ENCODE peak calls at places on chromosomes 12 and 14, in ten cellular contexts. S is ovary, I is gastrocnemius medialis, D is left ventricle myocardium inferior, W is endodermal cell, N is aorta, U is OCI-LY7, O is adrenal gland, V is cardiac muscle cell, B is osteoblast. Q is an unnamed sample.

GRCh38 chr12:32595251-32595650 is 83.8 kb upstream of the DNM1L start:
- DNase-seq in S (no peak), I (no peak), N (no peak), U (no peak), V (peak; percentile 20), D (no peak), O (no peak), B (peak; percentile 1), W (no peak), Q (no peak)

GRCh38 chr12:25420116-25420515 is 133.0 kb downstream of the LMNTD1 start:
- DNase-seq in I (no peak), O (no peak), B (no peak), V (no peak), D (no peak), U (no peak), S (no peak), W (no peak), N (no peak), Q (no peak)

GRCh38 chr12:67772276-67773169 is 124.0 kb downstream of the DYRK2 start:
- DNase-seq in I (no peak), V (peak; percentile 71), U (no peak), D (no peak), N (no peak), W (peak; percentile 96), S (no peak), O (no peak), B (peak; percentile 59), Q (no peak)

GRCh38 chr12:102182635-102183034 is 15.0 kb downstream of the PMCH start:
- DNase-seq in O (no peak), N (no peak), W (no peak), S (no peak), I (no peak), B (no peak), D (no peak), V (no peak), U (no peak), Q (no peak)

GRCh38 chr14:65229431-65230286 is 127.3 kb upstream of the MAX start:
- DNase-seq in I (no peak), N (peak; percentile 54), O (peak; percentile 33), V (peak; percentile 59), U (peak; percentile 30), B (peak; percentile 76), D (peak; percentile 27), S (peak; percentile 53), W (peak; percentile 81), Q (no peak)

GRCh38 chr14:99320105-99320572 is 48.1 kb upstream of the BCL11B start:
- DNase-seq in S (no peak), W (peak; percentile 94), V (peak; percentile 38), D (peak; percentile 21), O (peak; percentile 30), B (peak; percentile 92), I (no peak), U (peak; percentile 51), N (no peak), Q (no peak)

GRCh38 chr12:75478395-75478794 is 2.2 kb upstream of the GLIPR1 start:
- DNase-seq in N (no peak), U (peak; percentile 21), O (no peak), I (no peak), W (no peak), V (peak; percentile 87), B (peak; percentile 41), D (no peak), S (no peak), Q (no peak)

GRCh38 chr12:32906407-32907165 is 10.0 kb upstream of the PKP2 start:
- DNase-seq in B (no peak), O (no peak), U (no peak), D (no peak), N (no peak), I (no peak), V (no peak), S (no peak), W (no peak), Q (no peak)

GRCh38 chr12:119592232-119592631 is 1.3 kb upstream of the TMEM233 start:
- DNase-seq in W (no peak), I (peak; percentile 41), S (no peak), U (no peak), B (peak; percentile 42), D (no peak), O (no peak), V (peak; percentile 25), N (no peak), Q (no peak)

GRCh38 chr12:84738481-84738972 is 174.1 kb downstream of the SLC6A15 start:
- DNase-seq in S (no peak), V (peak; percentile 40), W (no peak), B (peak; percentile 62), D (no peak), I (no peak), O (no peak), U (no peak), N (no peak), Q (no peak)

GRCh38 chr12:41460906-41461305 is 272.8 kb downstream of the PDZRN4 start:
- DNase-seq in I (no peak), D (no peak), N (no peak), B (no peak), V (no peak), W (no peak), O (no peak), S (no peak), U (no peak), Q (no peak)

GRCh38 chr12:63845726-63846125 is 1.2 kb downstream of the SRGAP1 start:
- DNase-seq in B (peak; percentile 78), W (peak; percentile 42), V (peak; percentile 38), I (no peak), S (no peak), N (no peak), O (no peak), U (no peak), D (no peak), Q (no peak)

GRCh38 chr12:84919271-84919670 is 6.7 kb upstream of the SLC6A15 start:
- DNase-seq in O (no peak), W (no peak), S (no peak), N (no peak), B (no peak), D (no peak), I (no peak), U (no peak), V (no peak), Q (no peak)

GRCh38 chr14:33509927-33510535 is 440.8 kb downstream of the EGLN3 start:
- DNase-seq in V (peak; percentile 85), W (no peak), D (no peak), S (peak; percentile 28), I (no peak), B (no peak), U (no peak), O (no peak), N (no peak), Q (no peak)

GRCh38 chr14:35385042-35385839 is 19.3 kb downstream of the NFKBIA start:
- DNase-seq in N (peak; percentile 87), I (peak; percentile 96), B (peak; percentile 87), V (peak; percentile 91), W (peak; percentile 71), S (peak; percentile 86), U (no peak), D (peak; percentile 87), O (peak; percentile 82), Q (peak; percentile 88)

DNA sequence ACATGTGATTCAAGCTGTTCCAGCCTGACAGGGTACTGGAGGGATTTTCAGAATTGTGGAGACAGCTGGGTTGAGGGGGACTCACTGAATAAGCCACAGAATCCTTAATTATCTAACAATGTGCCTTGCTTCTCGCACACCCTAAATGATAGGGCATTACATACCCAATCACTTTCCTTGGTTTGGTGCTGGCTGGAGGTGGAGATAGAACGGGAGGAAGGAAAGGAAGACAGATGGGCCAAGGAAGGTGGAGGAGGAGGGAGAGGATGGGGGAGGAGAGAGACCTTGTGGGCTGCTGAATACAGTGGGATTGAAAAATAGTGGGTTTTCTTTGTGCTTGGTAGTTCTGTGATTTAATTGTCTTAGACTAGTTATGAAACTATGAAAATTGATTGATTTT is 20.8 kb downstream of the PELI2 start:
- DNase-seq in W (no peak), O (no peak), I (no peak), U (no peak), B (no peak), N (no peak), S (no peak), D (no peak), V (no peak), Q (no peak)
- H3K4me1 ChIP-seq in W (no peaks in the 10 kb centered on the region), O (no peaks in the 10 kb centered on the region), I (no peaks in the 10 kb centered on the region), U (no peaks in the 10 kb centered on the region), B (no peaks in the 10 kb centered on the region), N (no peaks in the 10 kb centered on the region), S (peaks cover 6% of the 10 kb centered on the region), D (no peaks in the 10 kb centered on the region), V (no peaks in the 10 kb centered on the region), Q (no peaks in the 10 kb centered on the region)

GRCh38 chr12:6346942-6347341 is 5.1 kb upstream of the TNFRSF1A start:
- DNase-seq in U (no peak), N (no peak), V (no peak), W (no peak), O (no peak), S (no peak), D (no peak), I (no peak), B (no peak), Q (no peak)

GRCh38 chr12:6347367-6348338 is 5.8 kb upstream of the TNFRSF1A start:
- DNase-seq in W (peak; percentile 48), B (peak; percentile 93), S (peak; percentile 82), I (no peak), U (no peak), D (peak; percentile 61), V (peak; percentile 98), O (no peak), N (peak; percentile 90), Q (peak; percentile 92)

GRCh38 chr12:6345319-6346071 is 3.6 kb upstream of the TNFRSF1A start:
- DNase-seq in U (peak; percentile 53), D (no peak), S (no peak), N (peak; percentile 88), B (peak; percentile 97), W (peak; percentile 47), I (no peak), O (peak; percentile 88), V (peak; percentile 96), Q (peak; percentile 92)

GRCh38 chr12:6343518-6343917 is 1.6 kb upstream of the TNFRSF1A start:
- DNase-seq in N (peak; percentile 58), I (no peak), B (no peak), O (no peak), U (no peak), S (no peak), D (no peak), W (peak; percentile 72), V (no peak), Q (no peak)

GRCh38 chr12:6346235-6346832 is 4.5 kb upstream of the TNFRSF1A start:
- DNase-seq in W (peak; percentile 52), I (no peak), O (no peak), U (no peak), D (no peak), B (no peak), V (no peak), S (no peak), N (no peak), Q (no peak)
- H3K9me3 ChIP-seq in W (no peaks in the 10 kb centered on the region), I (no peaks in the 10 kb centered on the region), O (no peaks in the 10 kb centered on the region), U (no peaks in the 10 kb centered on the region), D (no peaks in the 10 kb centered on the region), B (no peaks in the 10 kb centered on the region), V (no peaks in the 10 kb centered on the region), S (no peaks in the 10 kb centered on the region), N (no peaks in the 10 kb centered on the region), Q (no peaks in the 10 kb centered on the region)

GRCh38 chr12:121788176-121788818 is 5.2 kb downstream of the RHOF start:
- DNase-seq in N (no peak), B (no peak), O (no peak), D (no peak), S (no peak), U (no peak), V (no peak), W (no peak), I (no peak), Q (no peak)
- H3K4me1 ChIP-seq in N (no peaks in the 10 kb centered on the region), B (peaks cover 19% of the 10 kb centered on the region), O (peaks cover 15% of the 10 kb centered on the region), D (peaks cover 74% of the 10 kb centered on the region), S (no peaks in the 10 kb centered on the region), U (peaks cover 66% of the 10 kb centered on the region), V (peaks cover 10% of the 10 kb centered on the region), W (peaks cover 9% of the 10 kb centered on the region), I (peaks cover 6% of the 10 kb centered on the region), Q (peaks cover 32% of the 10 kb centered on the region)

GRCh38 chr12:58277231-58277630 is 335.9 kb downstream of the ATP23 start:
- DNase-seq in U (no peak), S (no peak), O (no peak), N (no peak), V (no peak), D (no peak), I (no peak), B (no peak), W (no peak), Q (no peak)
- H3K9me3 ChIP-seq in U (peaks cover 11% of the 10 kb centered on the region), S (no peaks in the 10 kb centered on the region), O (peaks cover 6% of the 10 kb centered on the region), N (peaks cover 3% of the 10 kb centered on the region), V (peaks cover 5% of the 10 kb centered on the region), D (peaks cover 50% of the 10 kb centered on the region), I (no peaks in the 10 kb centered on the region), B (peaks cover 5% of the 10 kb centered on the region), W (peaks cover 53% of the 10 kb centered on the region), Q (no peaks in the 10 kb centered on the region)